ENCODE peak calls at places on chromosomes 16 and 17, in six cellular contexts. K is PC-3, T is GM12865, Z is AG09309, X is GM06990, P is progenitor cell of endocrine pancreas. J is an unnamed sample.
A peak's percentile ranks its signal among the peaks of the same experiment; 100 is the strongest.

GRCh38 chr17:49022391-49022941 is 25.3 kb downstream of the IGF2BP1 start:
- DNase-seq in K (peak; percentile 42), T (no peak), Z (no peak), X (no peak), P (peak; percentile 51), J (no peak)

GRCh38 chr17:73769480-73769879 is 125.2 kb upstream of the SDK2 start:
- DNase-seq in K (no peak), T (no peak), Z (no peak), X (no peak), P (no peak), J (no peak)

GRCh38 chr17:82052638-82053059 is 951 bp downstream of the GPS1 start:
- DNase-seq in K (no peak), T (no peak), Z (no peak), X (no peak), P (no peak), J (no peak)

GRCh38 chr16:79618041-79618711 is 17.6 kb upstream of the MAF start:
- DNase-seq in K (no peak), T (no peak), Z (no peak), X (no peak), P (no peak), J (no peak)

GRCh38 chr16:57106767-57107166 is 14.4 kb downstream of the CPNE2 start:
- DNase-seq in K (peak; percentile 19), T (no peak), Z (no peak), X (no peak), P (no peak), J (no peak)

GRCh38 chr16:24930440-24930839 is 84.7 kb downstream of the SLC5A11 start:
- DNase-seq in K (no peak), T (no peak), Z (no peak), X (no peak), P (no peak), J (no peak)

GRCh38 chr17:80751070-80751459 is 206.4 kb downstream of the RPTOR start:
- DNase-seq in K (no peak), T (no peak), Z (no peak), X (no peak), P (no peak), J (no peak)

GRCh38 chr16:65598626-65599025 is 476.8 kb upstream of the CDH11 start:
- DNase-seq in K (no peak), T (no peak), Z (no peak), X (no peak), P (no peak), J (no peak)

GRCh38 chr16:29147710-29148425 is 163.0 kb downstream of the LAT start:
- DNase-seq in K (no peak), T (no peak), Z (no peak), X (no peak), P (no peak), J (no peak)

GRCh38 chr16:72198641-72199250 is 26.8 kb upstream of the PMFBP1 start:
- DNase-seq in K (no peak), T (no peak), Z (no peak), X (no peak), P (no peak), J (no peak)

GRCh38 chr17:49696233-49696761 is 11.5 kb downstream of the SLC35B1 start:
- DNase-seq in K (no peak), T (peak; percentile 83), Z (no peak), X (peak; percentile 55), P (no peak), J (no peak)

GRCh38 chr16:22217890-22218730 is 12.0 kb downstream of the EEF2K start:
- DNase-seq in K (no peak), T (peak; percentile 85), Z (no peak), X (peak; percentile 66), P (no peak), J (no peak)

GRCh38 chr17:50817142-50817751 is 18.1 kb upstream of the WFIKKN2 start:
- DNase-seq in K (peak; percentile 31), T (peak; percentile 59), Z (no peak), X (peak; percentile 47), P (peak; percentile 47), J (peak; percentile 65)

GRCh38 chr17:63930951-63931575 is 1.1 kb downstream of the CD79B start:
- DNase-seq in K (no peak), T (peak; percentile 82), Z (no peak), X (peak; percentile 74), P (no peak), J (no peak)

GRCh38 chr16:9813665-9814064 is 368.6 kb downstream of the GRIN2A start:
- DNase-seq in K (no peak), T (no peak), Z (no peak), X (no peak), P (no peak), J (no peak)

GRCh38 chr17:50165867-50166517 is at the start of gene SGCA:
- DNase-seq in K (no peak), T (no peak), Z (no peak), X (no peak), P (no peak), J (no peak)

GRCh38 chr17:45763182-45763581 is 20.9 kb upstream of the CRHR1 start:
- DNase-seq in K (no peak), T (no peak), Z (no peak), X (no peak), P (no peak), J (no peak)

GRCh38 chr16:85264752-85265151 is 152.5 kb upstream of the CIBAR2 start:
- DNase-seq in K (no peak), T (no peak), Z (no peak), X (no peak), P (no peak), J (no peak)

GRCh38 chr16:77531741-77532140 is 96.9 kb upstream of the ADAMTS18 start:
- DNase-seq in K (peak; percentile 61), T (no peak), Z (peak; percentile 48), X (no peak), P (no peak), J (no peak)

GRCh38 chr17:63740464-63741181 is 976 bp downstream of the STRADA start:
- DNase-seq in K (peak; percentile 51), T (peak; percentile 5), Z (no peak), X (peak; percentile 6), P (no peak), J (no peak)

GRCh38 chr17:67520282-67520906 is 143.3 kb downstream of the PITPNC1 start:
- DNase-seq in K (no peak), T (peak; percentile 76), Z (peak; percentile 39), X (no peak), P (no peak), J (no peak)

GRCh38 chr17:45334701-45335677 is 18.2 kb upstream of the MAP3K14 start:
- DNase-seq in K (no peak), T (no peak), Z (no peak), X (no peak), P (no peak), J (no peak)

GRCh38 chr16:10172848-10173655 is 9.2 kb downstream of the GRIN2A start:
- DNase-seq in K (peak; percentile 72), T (peak; percentile 26), Z (peak; percentile 13), X (no peak), P (no peak), J (no peak)

DNA sequence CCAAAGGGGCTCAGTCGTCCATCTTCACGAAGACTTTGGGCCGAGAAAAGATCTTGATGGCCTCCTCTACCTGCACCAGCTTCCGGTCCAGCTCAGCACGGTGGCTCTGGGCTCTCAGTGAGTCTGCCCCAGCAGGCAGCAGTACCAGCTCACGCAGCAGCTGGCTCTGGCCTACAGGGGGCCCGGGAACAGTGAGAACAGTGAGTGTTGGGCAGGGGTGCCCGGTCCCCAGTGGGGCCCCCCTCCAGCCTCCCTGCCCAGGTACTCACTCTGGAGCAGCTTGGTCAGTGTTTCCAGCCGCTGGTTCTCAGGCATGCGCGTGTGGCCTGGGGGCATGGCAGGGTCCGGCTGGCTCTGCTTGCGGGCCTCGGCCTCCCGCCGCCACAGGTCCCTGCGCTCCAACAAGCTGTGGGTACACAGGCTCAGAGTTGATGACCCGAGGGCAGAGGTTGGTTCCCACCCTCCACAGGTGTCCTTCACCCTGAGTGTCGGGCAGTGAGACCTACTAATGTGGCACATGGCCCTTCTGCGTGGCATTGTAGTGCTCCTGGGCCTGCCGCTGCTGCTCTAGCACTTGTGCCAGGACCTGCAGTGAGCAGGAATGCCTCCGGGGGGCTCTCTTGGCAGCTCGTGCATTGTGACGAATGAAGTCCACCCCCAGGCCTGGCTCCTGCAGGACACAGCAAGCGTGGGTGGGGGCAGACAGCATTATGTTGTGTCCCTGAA is 2.6 kb downstream of the PARD6A start:
- DNase-seq in K (no peak), T (no peak), Z (no peak), X (no peak), P (no peak), J (peak; percentile 76)
- TF ChIP-seq CTCF in K (peak; percentile 44), T (peak; percentile 24), Z (peak; percentile 27), X (peak; percentile 18), P (peak; percentile 16), J (peak; percentile 46)

GRCh38 chr16:81350306-81350615 is 35.5 kb downstream of the GAN start:
- DNase-seq in K (peak; percentile 57), T (no peak), Z (no peak), X (no peak), P (no peak), J (no peak)
- TF ChIP-seq CTCF in K (peak; percentile 62), T (no peak), Z (no peak), X (peak; percentile 12), P (no peak), J (no peak)

DNA sequence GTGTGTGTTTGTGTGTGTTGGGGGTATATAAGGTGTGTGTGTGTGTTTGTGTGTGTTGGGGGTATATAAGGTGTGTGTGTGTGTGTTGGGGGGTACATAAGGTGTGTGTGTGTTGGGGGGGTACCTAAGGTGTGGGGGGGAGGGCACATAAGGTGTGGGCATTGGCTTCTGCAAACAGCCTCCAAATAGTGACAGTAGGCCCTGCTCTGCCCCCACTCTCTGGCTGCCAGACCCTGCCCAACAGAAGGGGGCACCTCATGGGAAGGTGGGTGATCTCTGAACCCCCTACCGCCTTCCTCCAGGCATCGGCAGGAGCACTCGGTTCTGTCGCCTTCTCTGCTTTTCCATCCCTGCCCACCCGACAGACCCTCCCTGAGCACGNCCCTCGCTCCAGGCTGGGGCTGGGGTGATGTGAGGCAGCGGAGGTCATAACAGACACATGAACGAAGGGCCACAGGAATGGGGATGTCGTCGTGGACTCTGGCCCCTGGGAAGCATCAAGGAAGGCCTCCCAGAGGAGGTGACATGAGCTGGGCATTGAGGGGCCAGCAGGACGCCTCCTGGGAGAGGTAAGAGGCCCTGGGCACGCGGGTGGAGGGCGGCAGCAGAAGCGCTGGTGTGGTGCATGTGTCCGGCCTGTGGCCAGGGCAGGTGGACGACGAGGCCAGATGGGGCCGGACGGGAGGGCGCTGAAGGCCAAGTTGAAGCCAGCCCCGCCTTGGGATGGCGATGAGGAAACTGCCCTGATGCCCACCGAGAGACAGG is 136.6 kb upstream of the RPH3AL start:
- DNase-seq in K (no peak), T (peak; percentile 78), Z (no peak), X (peak; percentile 63), P (peak; percentile 16), J (peak; percentile 73)
- TF ChIP-seq CTCF in K (no peak), T (peak; percentile 7), Z (no peak), X (no peak), P (no peak), J (no peak)

DNA sequence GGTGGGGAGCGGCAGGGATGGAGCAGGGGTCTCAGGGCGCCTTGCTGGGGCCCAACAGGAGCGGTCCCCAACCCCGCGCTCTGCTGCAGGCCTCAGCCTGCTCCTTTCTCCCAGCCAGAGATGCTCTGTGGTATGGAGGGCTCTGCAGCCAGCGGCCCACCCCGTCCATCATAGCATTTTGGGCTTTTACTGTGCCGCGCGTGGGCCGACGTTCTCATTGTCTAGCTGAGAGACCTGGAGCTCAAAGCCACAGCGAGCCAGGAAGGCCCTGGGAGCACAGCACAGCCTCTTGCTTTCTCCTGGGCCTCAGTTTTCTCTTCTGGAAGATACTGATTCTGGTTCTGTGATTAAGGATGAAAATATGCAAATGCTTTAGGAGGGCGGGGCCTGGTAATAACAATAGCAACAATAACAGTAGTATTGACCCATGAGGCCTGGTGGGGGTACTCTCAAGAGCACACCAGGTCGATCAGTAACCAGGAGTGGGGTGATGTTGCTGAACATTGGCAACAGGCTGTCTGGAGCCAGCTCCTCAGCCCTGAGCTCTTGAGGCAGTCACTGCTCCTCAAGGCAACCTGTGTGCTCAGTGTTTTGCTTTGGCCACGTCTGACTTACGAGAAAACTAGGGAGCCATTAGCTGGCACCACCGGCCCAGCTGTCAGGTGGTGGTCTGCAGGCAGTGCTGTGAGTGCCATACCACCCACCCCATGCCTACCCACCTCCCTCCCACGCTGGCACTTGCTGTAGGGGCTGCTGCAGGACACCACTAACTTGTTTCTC is 1.1 kb upstream of the RASD1 start:
- DNase-seq in K (no peak), T (no peak), Z (no peak), X (no peak), P (no peak), J (no peak)
- TF ChIP-seq CTCF in K (peak; percentile 34), T (no peak), Z (no peak), X (no peak), P (no peak), J (peak; percentile 26)